ENCODE peak calls at places on chromosomes 16 and 17, in ten cellular contexts. F is stomach, Q is K562, J is sigmoid colon, O is transverse colon, C is Panc1, U is H1, T is esophagus muscularis mucosa, R is breast epithelium, V is suprapubic skin. M is an unnamed sample. For H3K4me1, the result is how much of the 10 kb centered on the place peaks cover.

GRCh38 chr16:10332301-10332700 is 53.6 kb upstream of the ATF7IP2 start:
- DNase-seq in C (no peak), F (no peak), R (no peak), V (no peak), Q (no peak), J (no peak), O (no peak), U (no peak), T (no peak), M (no peak)

GRCh38 chr17:3888343-3889171 is 4.3 kb downstream of the CAMKK1 start:
- DNase-seq in U (peak), J (peak), Q (peak), F (peak), C (no peak), V (peak), R (peak), T (no peak), O (peak), M (peak)

GRCh38 chr16:19583665-19584300 is 28.3 kb downstream of the VPS35L start:
- DNase-seq in U (no peak), T (no peak), R (no peak), O (peak), C (no peak), Q (peak), V (no peak), F (peak), J (no peak), M (peak)

GRCh38 chr17:69066482-69066881 is 5.8 kb upstream of the ABCA9 start:
- DNase-seq in C (no peak), U (no peak), R (no peak), Q (no peak), F (no peak), O (no peak), T (no peak), J (no peak), V (no peak), M (no peak)

GRCh38 chr16:86664518-86665318 is 86.4 kb downstream of the FOXL1 start:
- DNase-seq in Q (peak), V (peak), U (no peak), C (peak), J (no peak), T (no peak), R (no peak), O (peak), F (peak), M (no peak)

GRCh38 chr17:66944365-66945203 is 19.9 kb upstream of the CACNG4 start:
- DNase-seq in V (no peak), T (no peak), O (no peak), Q (peak), U (no peak), F (no peak), C (no peak), R (no peak), J (no peak), M (peak)

GRCh38 chr17:27817731-27818130 is 17.4 kb upstream of the NOS2 start:
- DNase-seq in F (no peak), V (no peak), Q (no peak), T (no peak), J (no peak), O (no peak), C (no peak), R (no peak), U (no peak), M (no peak)

GRCh38 chr17:80793851-80794267 is 197.8 kb upstream of the CHMP6 start:
- DNase-seq in V (no peak), T (no peak), R (no peak), F (no peak), O (no peak), C (no peak), J (peak), U (no peak), Q (no peak), M (no peak)

GRCh38 chr16:53892155-53892554 is 188.2 kb downstream of the FTO start:
- DNase-seq in U (peak), T (no peak), F (peak), Q (peak), V (no peak), O (peak), J (no peak), C (peak), R (peak), M (peak)

GRCh38 chr17:74446551-74447500 is 14.9 kb downstream of the GPRC5C start:
- DNase-seq in Q (no peak), F (peak), V (no peak), O (no peak), U (no peak), J (no peak), R (peak), T (no peak), C (no peak), M (peak)

GRCh38 chr17:82889496-82890338 is 49.9 kb upstream of the ZNF750 start:
- DNase-seq in O (peak), J (no peak), F (peak), C (no peak), Q (no peak), T (no peak), V (no peak), U (no peak), R (peak), M (peak)

GRCh38 chr16:62665269-62665668 is 629.0 kb upstream of the CDH8 start:
- DNase-seq in U (no peak), T (no peak), C (no peak), R (no peak), F (no peak), V (no peak), O (no peak), Q (no peak), J (no peak), M (no peak)

GRCh38 chr17:46061435-46061834 is 62.4 kb downstream of the STH start:
- DNase-seq in C (no peak), J (no peak), Q (no peak), V (no peak), O (no peak), U (no peak), R (no peak), T (no peak), F (no peak), M (no peak)

GRCh38 chr16:88951501-88951900 is 25.5 kb downstream of the CBFA2T3 start:
- DNase-seq in O (no peak), C (no peak), T (no peak), Q (no peak), F (no peak), U (no peak), V (no peak), J (no peak), R (no peak), M (no peak)

GRCh38 chr16:78430281-78430680 is 330.8 kb downstream of the WWOX start:
- DNase-seq in Q (no peak), R (no peak), V (no peak), T (peak), C (no peak), F (no peak), U (no peak), O (no peak), J (no peak), M (no peak)

GRCh38 chr17:45155483-45155882 is 6.2 kb upstream of the HEXIM2 start:
- DNase-seq in C (no peak), V (no peak), T (no peak), R (no peak), O (no peak), F (no peak), J (no peak), U (no peak), Q (no peak), M (no peak)

GRCh38 chr17:80252871-80253270 is 7.8 kb upstream of the RNF213 start:
- DNase-seq in F (peak), Q (peak), R (peak), J (no peak), U (peak), C (no peak), V (no peak), O (peak), T (no peak), M (peak)

GRCh38 chr16:80527297-80527696 is 13.5 kb upstream of the DYNLRB2 start:
- DNase-seq in R (no peak), T (no peak), V (no peak), J (no peak), U (peak), O (peak), F (no peak), C (no peak), Q (peak), M (no peak)

GRCh38 chr16:78177927-78178326 is 78.5 kb downstream of the WWOX start:
- DNase-seq in J (no peak), F (no peak), T (peak), U (peak), C (no peak), V (no peak), R (no peak), O (no peak), Q (peak), M (no peak)

GRCh38 chr17:63437287-63438091 is 8.6 kb downstream of the CYB561 start:
- DNase-seq in U (no peak), C (no peak), T (no peak), F (peak), O (no peak), R (no peak), J (no peak), Q (peak), V (no peak), M (no peak)

GRCh38 chr17:80832266-80832676 is 159.4 kb upstream of the CHMP6 start:
- DNase-seq in T (no peak), R (no peak), Q (peak), F (no peak), J (peak), O (peak), V (no peak), U (no peak), C (no peak), M (no peak)

GRCh38 chr16:84443166-84443802 is 61.2 kb downstream of the MEAK7 start:
- DNase-seq in Q (no peak), F (no peak), R (no peak), J (no peak), O (peak), T (no peak), U (no peak), C (no peak), V (no peak), M (no peak)

GRCh38 chr16:66588981-66589713 is 9.9 kb downstream of the CMTM2 start:
- DNase-seq in R (no peak), V (no peak), T (no peak), O (peak), J (peak), Q (peak), F (peak), C (no peak), U (peak), M (no peak)

GRCh38 chr17:20071824-20072691 is 62.9 kb downstream of the SPECC1 start:
- DNase-seq in O (no peak), Q (peak), R (no peak), F (no peak), U (no peak), V (no peak), J (no peak), T (no peak), C (no peak), M (no peak)

GRCh38 chr17:31492880-31493655 is 101.6 kb downstream of the RAB11FIP4 start:
- DNase-seq in C (no peak), O (peak), F (peak), U (no peak), J (no peak), V (no peak), R (no peak), T (no peak), Q (peak), M (no peak)

GRCh38 chr17:41496803-41497484 is 7.2 kb upstream of the KRT36 start:
- DNase-seq in T (no peak), U (peak), C (no peak), F (peak), J (no peak), V (no peak), Q (peak), O (peak), R (peak), M (peak)

GRCh38 chr16:67969286-67970039 is 1.0 kb upstream of the SLC12A4 start:
- DNase-seq in R (no peak), T (no peak), C (no peak), Q (peak), F (no peak), V (no peak), O (no peak), J (no peak), U (peak), M (no peak)

GRCh38 chr16:25064967-25065366 is 46.6 kb upstream of the LCMT1 start:
- DNase-seq in Q (no peak), F (no peak), U (no peak), T (no peak), O (no peak), V (no peak), R (no peak), J (peak), C (no peak), M (no peak)

GRCh38 chr17:43599835-43600234 is 53.7 kb upstream of the ETV4 start:
- DNase-seq in F (no peak), O (no peak), J (no peak), R (peak), T (no peak), Q (no peak), C (no peak), U (no peak), V (no peak), M (no peak)

GRCh38 chr17:10737168-10737622 is 7.4 kb upstream of the TMEM220 start:
- DNase-seq in V (peak), F (peak), R (peak), O (peak), U (peak), J (peak), T (no peak), C (peak), Q (peak), M (peak)

GRCh38 chr17:60231691-60232090 is 81.9 kb downstream of the CA4 start:
- DNase-seq in J (no peak), Q (peak), C (no peak), U (no peak), V (no peak), R (no peak), F (no peak), T (no peak), O (no peak), M (no peak)

GRCh38 chr17:30449480-30449879 is 27.7 kb upstream of the GOSR1 start:
- DNase-seq in U (no peak), R (no peak), T (no peak), V (no peak), J (no peak), C (no peak), F (no peak), Q (no peak), O (no peak), M (no peak)

GRCh38 chr16:4601317-4602186 is 13.1 kb downstream of the UBALD1 start:
- DNase-seq in J (peak), U (no peak), Q (no peak), O (no peak), T (no peak), R (peak), F (no peak), V (no peak), C (no peak), M (peak)

GRCh38 chr16:64964126-64964540 is 157.7 kb downstream of the CDH11 start:
- DNase-seq in Q (no peak), J (no peak), T (no peak), R (no peak), V (no peak), U (no peak), O (no peak), C (no peak), F (no peak), M (no peak)

GRCh38 chr17:35486920-35487727 is 38.6 kb upstream of the SLFN13 start:
- DNase-seq in V (no peak), T (no peak), C (no peak), O (peak), U (peak), R (peak), J (peak), Q (peak), F (peak), M (no peak)
- TF ChIP-seq POLR2AphosphoS5 in V (no peak), T (no peak), C (no peak), O (no peak), U (no peak), R (no peak), J (no peak), Q (no peak), F (no peak), M (no peak)

GRCh38 chr17:47830396-47830907 is 889 bp downstream of the MRPL10 start:
- DNase-seq in Q (peak), J (no peak), C (no peak), R (no peak), V (no peak), O (no peak), T (no peak), F (no peak), U (no peak), M (no peak)
- H3K4me3 ChIP-seq in Q (peak), J (peak), C (peak), R (peak), V (peak), O (peak), T (peak), F (peak), U (peak), M (peak)

DNA sequence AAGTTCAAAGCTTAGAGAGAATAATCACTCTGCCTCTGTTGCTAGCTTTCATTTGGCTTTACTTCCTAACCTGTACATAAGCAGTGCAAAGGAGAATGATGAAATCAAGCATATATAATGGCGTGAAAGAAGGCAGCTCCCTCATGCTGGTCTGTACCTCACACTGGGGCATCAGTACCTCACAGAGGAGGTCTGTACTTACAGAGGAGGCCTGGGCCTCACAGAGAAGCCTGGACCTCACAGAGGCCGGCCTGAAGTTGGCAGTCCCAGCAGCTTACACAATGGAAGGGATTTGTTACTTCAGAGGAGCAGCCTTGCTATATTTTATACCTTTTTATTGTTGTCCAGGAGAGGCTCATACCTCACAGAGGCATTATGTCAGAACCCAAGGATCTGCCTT is 53.2 kb upstream of the MSI2 start:
- DNase-seq in O (no peak), T (peak), Q (no peak), C (no peak), U (peak), R (no peak), V (no peak), F (no peak), J (no peak), M (no peak)
- H3K4me1 ChIP-seq in O (under half), T (under half), Q (under half), C (under half), U (under half), R (under half), V (under half), F (under half), J (under half), M (under half)

GRCh38 chr16:16146380-16147315 is 76.6 kb downstream of the ABCC6 start:
- DNase-seq in V (no peak), F (no peak), U (no peak), C (no peak), J (no peak), R (no peak), Q (no peak), O (no peak), T (no peak), M (no peak)
- TF ChIP-seq POLR2AphosphoS5 in V (no peak), F (no peak), U (peak), C (no peak), J (no peak), R (no peak), Q (no peak), O (no peak), T (no peak), M (no peak)

GRCh38 chr17:22265807-22266206 is 573.5 kb downstream of the KCNJ18 start:
- DNase-seq in O (no peak), Q (no peak), V (peak), R (no peak), T (no peak), U (no peak), J (no peak), F (peak), C (no peak), M (no peak)
- H3K4me3 ChIP-seq in O (no peak), Q (no peak), V (no peak), R (no peak), T (no peak), U (no peak), J (no peak), F (no peak), C (no peak), M (no peak)

GRCh38 chr16:56608043-56608875 is at the start of gene MT2A:
- DNase-seq in T (peak), U (peak), R (peak), J (peak), O (peak), V (peak), C (no peak), Q (peak), F (peak), M (peak)

GRCh38 chr16:56610017-56610608 is 1.7 kb downstream of the MT2A start:
- DNase-seq in V (no peak), C (no peak), R (peak), U (no peak), T (no peak), Q (no peak), J (peak), F (peak), O (peak), M (peak)

GRCh38 chr16:56607675-56608042 is 725 bp upstream of the MT2A start:
- DNase-seq in V (no peak), F (no peak), J (no peak), T (no peak), Q (no peak), U (no peak), C (no peak), O (no peak), R (no peak), M (no peak)

GRCh38 chr16:56609463-56609921 is 1.1 kb downstream of the MT2A start:
- DNase-seq in U (no peak), J (peak), T (no peak), C (no peak), R (peak), F (peak), V (peak), Q (peak), O (peak), M (peak)

DNA sequence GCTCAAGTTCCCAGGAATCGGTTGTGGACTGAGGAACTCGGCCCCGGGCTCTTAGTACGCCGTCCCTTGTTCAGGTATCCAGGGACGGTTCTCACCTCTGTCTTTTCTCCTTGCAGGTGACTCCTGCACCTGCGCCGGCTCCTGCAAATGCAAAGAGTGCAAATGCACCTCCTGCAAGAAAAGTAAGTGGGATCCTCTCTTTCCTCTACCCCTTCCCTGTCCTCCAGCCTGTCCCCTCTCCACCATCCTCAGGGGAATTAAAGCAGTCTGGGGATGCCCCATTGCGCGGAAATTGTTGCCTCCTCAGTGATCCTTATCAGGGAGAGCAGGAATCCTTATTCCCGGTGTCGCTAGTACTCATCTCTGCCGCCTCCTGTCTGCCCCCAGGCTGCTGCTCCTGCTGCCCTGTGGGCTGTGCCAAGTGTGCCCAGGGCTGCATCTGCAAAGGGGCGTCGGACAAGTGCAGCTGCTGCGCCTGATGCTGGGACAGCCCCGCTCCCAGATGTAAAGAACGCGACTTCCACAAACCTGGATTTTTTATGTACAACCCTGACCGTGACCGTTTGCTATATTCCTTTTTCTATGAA is 585 bp downstream of the MT2A start:
- DNase-seq in F (no peak), Q (no peak), J (no peak), U (no peak), V (no peak), O (no peak), R (no peak), T (no peak), C (no peak), M (no peak)
- H3K4me1 ChIP-seq in F (half or more), Q (under half), J (under half), U (under half), V (half or more), O (under half), R (under half), T (half or more), C (half or more), M (under half)

GRCh38 chr17:21199856-21200255 is 14.1 kb downstream of the TMEM11 start:
- DNase-seq in C (no peak), J (no peak), O (no peak), Q (no peak), R (no peak), F (no peak), T (no peak), V (no peak), U (no peak), M (no peak)
- TF ChIP-seq POLR2AphosphoS5 in C (no peak), J (no peak), O (no peak), Q (no peak), R (no peak), F (no peak), T (no peak), V (no peak), U (no peak), M (no peak)

GRCh38 chr17:77325537-77325825 is 184.7 kb downstream of the SEC14L1 start:
- DNase-seq in Q (no peak), T (no peak), F (no peak), J (no peak), U (no peak), O (no peak), C (no peak), V (no peak), R (no peak), M (no peak)

GRCh38 chr17:77322534-77323412 is 182.0 kb downstream of the SEC14L1 start:
- DNase-seq in Q (peak), C (no peak), T (no peak), U (no peak), R (peak), J (peak), F (peak), O (peak), V (peak), M (no peak)

GRCh38 chr17:77322284-77322533 is 181.4 kb downstream of the SEC14L1 start:
- DNase-seq in U (no peak), Q (no peak), F (no peak), J (no peak), C (no peak), R (no peak), V (no peak), O (no peak), T (no peak), M (no peak)

GRCh38 chr17:77324227-77324626 is 183.5 kb downstream of the SEC14L1 start:
- DNase-seq in R (peak), U (no peak), V (peak), F (peak), Q (no peak), T (no peak), O (no peak), C (no peak), J (peak), M (no peak)

GRCh38 chr17:77323413-77324171 is 182.8 kb downstream of the SEC14L1 start:
- DNase-seq in F (peak), J (peak), O (peak), U (peak), V (peak), C (no peak), T (no peak), Q (peak), R (peak), M (no peak)
- H3K4me3 ChIP-seq in F (peak), J (peak), O (no peak), U (no peak), V (peak), C (peak), T (peak), Q (peak), R (peak), M (no peak)